ENCODE peak calls at places on chromosomes 3 and 15, in four cellular contexts. A is suprapubic skin, F is GM23338, D is HL-60. E is an unnamed sample.

GRCh38 chr3:71103430-71103881 is 480.1 kb downstream of the FOXP1 start:
- DNase-seq in A (peak), F (no peak), D (no peak), E (no peak)

GRCh38 chr15:100241572-100242479 is 99.9 kb downstream of the ADAMTS17 start:
- DNase-seq in A (no peak), F (peak), D (peak), E (no peak)

GRCh38 chr3:143975549-143976152 is 4.0 kb downstream of the DIPK2A start:
- DNase-seq in A (no peak), F (peak), D (no peak), E (no peak)

GRCh38 chr3:51340989-51341636 is 44.0 kb upstream of the MANF start:
- DNase-seq in A (no peak), F (no peak), D (no peak), E (no peak)

GRCh38 chr15:35566991-35567390 is 21.0 kb upstream of the DPH6 start:
- DNase-seq in A (no peak), F (no peak), D (no peak), E (no peak)

GRCh38 chr3:120404876-120405275 is 45.9 kb downstream of the FSTL1 start:
- DNase-seq in A (no peak), F (no peak), D (no peak), E (no peak)

GRCh38 chr15:31384568-31384967 is 57.9 kb downstream of the KLF13 start:
- DNase-seq in A (no peak), F (no peak), D (no peak), E (no peak)

GRCh38 chr3:88059380-88060160 is 515 bp downstream of the ZNF654 start:
- DNase-seq in A (peak), F (peak), D (no peak), E (peak)

GRCh38 chr3:18423401-18424212 is 1.5 kb downstream of the SATB1 start:
- DNase-seq in A (peak), F (peak), D (no peak), E (peak)
- H3K4me3 ChIP-seq in A (peak), F (peak), D (peak), E (peak)

DNA sequence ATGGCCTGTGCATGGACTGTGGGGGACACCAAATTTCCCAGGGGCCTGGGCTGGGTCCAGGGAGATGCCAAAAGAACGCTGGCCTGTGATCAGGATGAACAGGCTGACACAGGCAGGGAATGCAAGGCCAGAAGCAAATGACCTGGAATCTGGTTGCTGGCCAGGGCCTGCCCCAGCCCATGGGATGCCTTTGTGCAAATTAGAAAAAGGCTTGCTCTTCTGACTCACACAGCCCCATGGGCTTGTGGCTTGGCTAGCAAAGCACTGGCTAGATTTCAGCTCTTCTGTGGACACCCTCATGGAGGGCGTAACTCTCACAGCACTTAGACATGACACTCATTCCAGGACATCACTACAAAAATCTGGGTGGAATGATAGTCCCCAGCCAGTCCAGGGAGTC is 356.0 kb downstream of the SHQ1 start:
- DNase-seq in A (peak), F (no peak), D (no peak), E (no peak)
- TF ChIP-seq POLR2AphosphoS5 in A (peak), F (no peak), D (no peak), E (no peak)

DNA sequence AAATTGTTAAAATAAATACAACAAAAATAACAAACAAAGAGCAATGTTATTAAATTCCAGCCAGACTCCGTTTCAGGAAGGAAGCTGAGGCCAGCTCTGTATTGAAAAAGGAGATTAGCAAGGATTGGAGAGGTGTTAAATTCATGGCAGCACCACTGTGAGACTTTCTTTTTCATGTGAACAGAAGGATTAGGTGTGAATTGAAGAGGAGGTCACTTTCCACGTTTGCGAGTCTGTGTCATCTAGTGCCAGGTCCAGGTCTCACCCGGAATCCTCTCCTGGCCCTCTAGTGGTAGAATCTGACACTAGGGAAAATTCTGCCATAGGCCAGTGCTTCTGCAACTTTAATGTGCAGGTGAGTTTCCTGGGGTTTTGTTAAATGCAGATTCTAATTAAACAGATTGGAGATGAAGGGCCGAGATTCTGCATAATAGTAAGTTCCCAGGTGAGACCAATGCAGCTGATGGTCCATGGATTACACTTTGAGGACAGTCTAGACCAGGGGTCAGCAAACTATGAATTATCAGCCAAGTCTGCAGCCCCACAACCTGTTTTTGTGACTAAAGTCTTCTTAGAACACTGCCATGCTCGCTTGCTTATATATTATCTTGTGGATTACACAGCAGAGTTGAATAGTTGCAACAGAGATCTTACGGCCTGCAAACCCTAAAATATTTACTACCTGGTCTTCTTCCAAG is 9.2 kb upstream of the SLC6A1 start:
- DNase-seq in A (no peak), F (peak), D (no peak), E (no peak)
- H3K4me3 ChIP-seq in A (no peak), F (no peak), D (no peak), E (no peak)

GRCh38 chr3:94927175-94927574 is 864.3 kb downstream of the NSUN3 start:
- DNase-seq in A (no peak), F (no peak), D (no peak), E (no peak)

DNA sequence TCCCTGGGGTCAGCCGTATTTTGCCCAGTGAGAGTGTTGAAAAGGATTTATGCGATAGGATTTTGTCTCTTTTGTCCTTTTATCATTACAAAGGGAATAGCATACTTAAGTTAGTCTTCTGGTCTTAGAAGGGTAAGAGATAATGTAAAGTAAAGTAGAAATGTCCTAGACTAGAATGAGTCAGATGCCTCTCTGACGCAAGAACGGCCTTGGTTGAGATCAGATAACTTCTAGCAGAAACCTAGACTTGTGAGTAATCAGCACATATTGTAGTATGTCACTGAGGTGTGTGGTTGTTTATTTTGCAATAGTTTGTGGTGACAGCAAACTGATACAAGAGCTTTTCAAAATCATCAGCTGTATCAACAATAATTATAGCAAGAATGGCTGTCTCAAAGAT is 866.1 kb downstream of the NSUN3 start:
- DNase-seq in A (no peak), F (no peak), D (peak), E (no peak)
- TF ChIP-seq POLR2AphosphoS5 in A (no peak), F (no peak), D (no peak), E (no peak)

GRCh38 chr3:185818267-185818875 is 6.5 kb downstream of the IGF2BP2 start:
- DNase-seq in A (no peak), F (peak), D (no peak), E (no peak)
- H3K4me3 ChIP-seq in A (no peak), F (peak), D (no peak), E (no peak)

DNA sequence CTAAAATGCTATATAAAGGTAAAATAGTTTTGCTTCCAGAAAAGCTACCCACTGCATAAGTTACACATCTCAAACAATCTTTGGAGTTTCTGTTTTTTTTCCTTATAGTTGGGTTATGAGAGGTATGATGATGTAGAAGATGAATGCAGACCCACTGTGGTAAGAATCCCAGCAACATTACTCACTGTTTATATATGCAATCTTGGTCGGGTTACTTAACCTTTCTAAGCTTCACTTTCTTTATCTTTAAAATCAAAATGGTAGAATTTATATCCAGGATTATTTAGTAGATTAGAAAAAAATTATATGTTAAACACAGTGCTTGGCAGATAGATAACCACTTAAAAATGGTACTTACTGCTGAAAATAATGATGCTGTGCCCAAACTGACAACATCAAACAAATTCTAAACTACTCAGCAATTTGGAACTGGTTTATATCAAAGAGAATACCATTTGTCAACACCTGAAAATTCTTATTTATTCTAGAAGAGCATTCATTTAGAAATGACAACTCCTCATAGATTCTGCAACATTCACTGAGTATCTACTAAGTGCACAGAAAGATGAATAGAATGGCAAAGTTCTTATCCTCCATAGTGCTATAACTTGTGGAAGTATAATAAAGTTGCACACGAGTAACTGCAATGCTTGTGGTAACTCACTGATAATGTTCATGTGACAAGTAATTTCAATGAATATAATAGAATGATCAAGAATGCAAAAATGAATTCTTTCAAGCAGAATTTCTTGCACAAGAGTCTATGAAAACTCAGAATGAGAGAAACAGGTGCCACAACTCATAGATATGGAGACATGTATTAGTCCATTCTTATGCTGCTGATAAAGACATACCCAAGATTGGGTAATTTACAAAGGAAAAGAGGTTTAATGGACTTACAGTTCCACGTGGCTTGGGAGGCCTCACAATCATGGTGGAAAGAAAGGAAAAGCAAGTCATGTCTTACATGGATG is 129.0 kb upstream of the SLC7A14 start:
- DNase-seq in A (no peak), F (no peak), D (no peak), E (no peak)
- TF ChIP-seq POLR2AphosphoS5 in A (no peak), F (no peak), D (no peak), E (no peak)

DNA sequence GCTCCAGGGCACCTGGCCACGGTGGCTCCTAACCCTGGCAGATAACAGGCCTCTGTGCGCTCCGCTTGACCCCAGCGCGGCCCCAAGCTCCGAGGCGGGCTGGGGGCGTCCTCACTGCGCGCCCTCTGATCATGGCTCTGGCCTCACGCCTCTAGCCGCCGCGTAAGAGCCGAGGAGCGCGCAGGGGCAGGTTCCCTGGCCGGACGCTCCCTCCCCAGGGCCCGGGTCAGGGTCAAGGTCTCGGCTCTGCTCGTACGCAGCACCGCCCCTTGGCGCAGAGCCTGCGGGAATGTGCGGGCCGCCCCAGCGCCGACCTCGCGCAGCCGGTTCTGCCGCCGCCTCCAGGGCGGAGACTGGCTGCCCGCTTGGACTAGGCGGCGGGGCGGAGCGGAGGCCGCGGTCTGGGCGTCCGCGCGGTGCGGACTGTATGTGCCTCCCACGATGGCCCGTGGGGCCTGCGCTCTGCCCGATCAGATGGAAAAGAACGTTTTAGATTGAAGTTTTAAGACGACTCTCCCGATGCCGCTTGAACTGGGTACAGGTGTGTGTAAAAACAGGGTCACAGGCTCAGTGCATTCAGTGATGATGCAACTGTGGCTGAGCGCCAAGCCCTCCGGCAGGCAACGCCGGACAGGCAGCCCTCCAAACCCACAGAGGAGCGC is 40.8 kb downstream of the CHST14 start:
- DNase-seq in A (peak), F (peak), D (peak), E (peak)
- H3K4me3 ChIP-seq in A (peak), F (peak), D (peak), E (peak)

E was measured in spleen.